ENCODE peak calls at places on chromosomes 16 and 17, in ten cellular contexts. One of them, this sample, is unnamed.

GRCh38 chr17:78748730-78749317 is 33.2 kb downstream of the CYTH1 start:
- DNase-seq in HCT116: no peak
- DNase-seq in uterus: peak; percentile 55
- DNase-seq in prostate gland: peak; percentile 41
- DNase-seq in lower leg skin: peak; percentile 96
- DNase-seq in IMR-90: peak; percentile 24
- DNase-seq in adrenal gland: peak; percentile 51
- DNase-seq in A549: no peak
- DNase-seq in H54: peak; percentile 26
- DNase-seq in body of pancreas: peak; percentile 72
- DNase-seq in this sample: no peak

GRCh38 chr17:42585353-42585752 is 7.8 kb upstream of the PSMC3IP start:
- DNase-seq in prostate gland: no peak
- DNase-seq in IMR-90: no peak
- DNase-seq in H54: no peak
- DNase-seq in body of pancreas: peak; percentile 39
- DNase-seq in HCT116: no peak
- DNase-seq in uterus: no peak
- DNase-seq in adrenal gland: no peak
- DNase-seq in A549: no peak
- DNase-seq in lower leg skin: no peak
- DNase-seq in this sample: no peak

GRCh38 chr16:14202697-14203096 is 131.6 kb downstream of the MRTFB start:
- DNase-seq in uterus: no peak
- DNase-seq in HCT116: peak; percentile 10
- DNase-seq in prostate gland: peak; percentile 19
- DNase-seq in body of pancreas: peak; percentile 15
- DNase-seq in H54: no peak
- DNase-seq in IMR-90: no peak
- DNase-seq in adrenal gland: no peak
- DNase-seq in A549: no peak
- DNase-seq in lower leg skin: no peak
- DNase-seq in this sample: no peak

GRCh38 chr16:56262879-56263245 is 71.6 kb downstream of the GNAO1 start:
- DNase-seq in lower leg skin: no peak
- DNase-seq in prostate gland: no peak
- DNase-seq in IMR-90: no peak
- DNase-seq in body of pancreas: no peak
- DNase-seq in uterus: no peak
- DNase-seq in A549: no peak
- DNase-seq in H54: no peak
- DNase-seq in HCT116: no peak
- DNase-seq in adrenal gland: no peak
- DNase-seq in this sample: no peak

GRCh38 chr17:17990282-17990681 is 17.6 kb downstream of the DRC3 start:
- DNase-seq in H54: no peak
- DNase-seq in uterus: no peak
- DNase-seq in adrenal gland: peak; percentile 39
- DNase-seq in lower leg skin: no peak
- DNase-seq in body of pancreas: no peak
- DNase-seq in A549: no peak
- DNase-seq in prostate gland: no peak
- DNase-seq in IMR-90: no peak
- DNase-seq in HCT116: no peak
- DNase-seq in this sample: no peak

GRCh38 chr17:29590261-29590978 is 972 bp upstream of the GIT1 start:
- DNase-seq in lower leg skin: no peak
- DNase-seq in A549: peak; percentile 56
- DNase-seq in IMR-90: peak; percentile 58
- DNase-seq in body of pancreas: no peak
- DNase-seq in HCT116: peak; percentile 13
- DNase-seq in H54: peak; percentile 42
- DNase-seq in adrenal gland: no peak
- DNase-seq in uterus: peak; percentile 52
- DNase-seq in prostate gland: no peak
- DNase-seq in this sample: no peak

GRCh38 chr17:1948517-1948825 is 76.7 kb downstream of the RTN4RL1 start:
- DNase-seq in IMR-90: no peak
- DNase-seq in prostate gland: no peak
- DNase-seq in uterus: no peak
- DNase-seq in body of pancreas: no peak
- DNase-seq in A549: no peak
- DNase-seq in HCT116: no peak
- DNase-seq in lower leg skin: no peak
- DNase-seq in H54: no peak
- DNase-seq in adrenal gland: no peak
- DNase-seq in this sample: no peak

GRCh38 chr16:19308392-19308791 is 22.9 kb downstream of the CLEC19A start:
- DNase-seq in uterus: no peak
- DNase-seq in IMR-90: no peak
- DNase-seq in H54: no peak
- DNase-seq in adrenal gland: no peak
- DNase-seq in body of pancreas: no peak
- DNase-seq in prostate gland: no peak
- DNase-seq in HCT116: no peak
- DNase-seq in A549: no peak
- DNase-seq in lower leg skin: no peak
- DNase-seq in this sample: no peak

GRCh38 chr17:21046215-21046614 is 3.4 kb upstream of the USP22 start:
- DNase-seq in A549: no peak
- DNase-seq in lower leg skin: no peak
- DNase-seq in uterus: no peak
- DNase-seq in adrenal gland: peak; percentile 61
- DNase-seq in prostate gland: no peak
- DNase-seq in IMR-90: no peak
- DNase-seq in body of pancreas: no peak
- DNase-seq in HCT116: no peak
- DNase-seq in H54: no peak
- DNase-seq in this sample: no peak

GRCh38 chr17:21042434-21043295 is at the start of gene USP22:
- DNase-seq in IMR-90: no peak
- DNase-seq in lower leg skin: no peak
- DNase-seq in prostate gland: peak; percentile 13
- DNase-seq in A549: peak; percentile 76
- DNase-seq in body of pancreas: peak; percentile 31
- DNase-seq in HCT116: no peak
- DNase-seq in H54: peak; percentile 81
- DNase-seq in adrenal gland: no peak
- DNase-seq in uterus: peak; percentile 35
- DNase-seq in this sample: peak; percentile 79

GRCh38 chr17:21044971-21045370 is 2.2 kb upstream of the USP22 start:
- DNase-seq in H54: no peak
- DNase-seq in prostate gland: no peak
- DNase-seq in uterus: no peak
- DNase-seq in body of pancreas: no peak
- DNase-seq in HCT116: no peak
- DNase-seq in A549: no peak
- DNase-seq in lower leg skin: no peak
- DNase-seq in IMR-90: no peak
- DNase-seq in adrenal gland: no peak
- DNase-seq in this sample: no peak

GRCh38 chr17:21041753-21042433 is 918 bp downstream of the USP22 start:
- DNase-seq in A549: peak; percentile 71
- DNase-seq in IMR-90: peak; percentile 61
- DNase-seq in prostate gland: peak; percentile 82
- DNase-seq in lower leg skin: peak; percentile 97
- DNase-seq in adrenal gland: peak; percentile 91
- DNase-seq in body of pancreas: peak; percentile 85
- DNase-seq in HCT116: peak; percentile 48
- DNase-seq in H54: peak; percentile 68
- DNase-seq in uterus: peak; percentile 84
- DNase-seq in this sample: peak; percentile 56

DNA sequence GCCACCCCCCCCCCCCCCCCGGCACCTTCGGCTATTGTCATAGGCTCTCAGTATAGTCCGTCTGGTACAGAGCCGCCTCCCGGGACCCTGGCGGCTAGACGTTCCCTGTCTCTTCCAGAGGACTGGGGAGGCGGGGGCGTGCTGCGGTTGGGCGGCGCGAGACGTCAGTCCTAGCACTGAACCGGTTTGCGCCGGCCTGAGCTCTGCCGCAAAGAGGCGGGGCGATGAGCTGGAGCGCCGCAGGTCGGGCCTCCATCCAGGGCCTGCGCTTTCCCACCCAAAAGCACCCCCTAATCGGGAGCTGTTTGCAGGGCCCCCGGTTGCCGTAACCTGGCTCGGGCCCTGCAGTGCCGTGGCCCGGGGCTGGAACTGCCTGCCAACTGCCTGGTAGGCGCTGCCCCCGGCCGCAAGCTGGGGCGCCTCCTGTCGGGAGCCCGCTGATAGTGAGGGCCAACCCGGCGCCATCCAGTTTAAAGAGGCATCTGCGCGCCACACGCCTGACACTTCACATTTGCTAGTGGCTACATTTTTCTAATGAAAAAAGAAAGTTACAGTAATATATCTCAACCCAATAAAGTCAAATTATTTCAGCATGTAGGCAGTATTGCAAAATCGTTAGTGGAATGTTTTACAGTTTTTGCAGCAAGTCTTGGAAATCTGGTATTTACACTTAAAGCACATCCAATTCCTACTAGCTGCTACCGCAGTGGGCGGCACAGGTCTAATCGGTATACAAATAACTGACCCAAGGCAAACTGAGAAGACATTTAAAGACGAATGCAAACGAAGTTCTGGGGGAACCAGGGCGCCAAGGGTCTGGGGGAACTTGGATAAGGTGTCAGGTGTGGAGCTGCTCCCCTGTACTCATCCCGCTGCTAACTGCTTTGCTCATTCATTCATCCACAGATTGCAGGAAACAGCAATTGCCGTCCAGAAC is 753 bp upstream of the USP22 start:
- DNase-seq in IMR-90: peak; percentile 98
- DNase-seq in HCT116: peak; percentile 95
- DNase-seq in uterus: peak; percentile 99
- DNase-seq in lower leg skin: peak; percentile 99
- DNase-seq in adrenal gland: peak; percentile 100
- DNase-seq in body of pancreas: peak; percentile 99
- DNase-seq in H54: peak; percentile 89
- DNase-seq in A549: peak; percentile 91
- DNase-seq in prostate gland: peak; percentile 98
- DNase-seq in this sample: no peak
- TF ChIP-seq POLR2A in IMR-90: no peak
- TF ChIP-seq POLR2A in HCT116: peak; percentile 32
- TF ChIP-seq POLR2A in uterus: peak; percentile 75
- TF ChIP-seq POLR2A in lower leg skin: no peak
- TF ChIP-seq POLR2A in adrenal gland: peak; percentile 43
- TF ChIP-seq POLR2A in body of pancreas: peak; percentile 24
- TF ChIP-seq POLR2A in H54: peak; percentile 72
- TF ChIP-seq POLR2A in A549: peak; percentile 91
- TF ChIP-seq POLR2A in prostate gland: peak; percentile 74
- TF ChIP-seq POLR2A in this sample: peak; percentile 66

DNA sequence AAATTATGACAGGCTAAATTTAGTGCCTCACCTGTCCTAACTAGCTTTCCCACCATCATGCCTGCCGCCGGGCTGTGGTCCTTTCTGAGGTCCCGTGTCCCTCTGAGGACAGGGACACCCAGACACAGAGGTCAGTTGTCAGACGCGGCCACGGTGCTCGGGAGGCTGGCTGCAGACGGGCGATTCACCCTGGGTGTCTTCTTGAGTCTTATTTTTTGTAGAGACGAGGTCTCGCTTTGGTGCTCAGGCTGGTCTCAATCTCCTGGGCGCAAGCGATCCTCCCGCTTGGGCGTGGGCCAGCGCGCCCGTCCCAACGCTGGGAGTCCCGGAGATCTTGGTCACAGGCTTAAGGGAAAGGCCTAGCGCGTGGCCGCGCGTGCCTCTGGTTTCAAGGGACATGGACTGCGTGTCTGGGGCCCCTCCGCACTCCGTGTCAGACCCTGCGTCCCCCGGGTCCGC is 797 bp upstream of the RAB11FIP3 start:
- DNase-seq in body of pancreas: peak; percentile 26
- DNase-seq in uterus: peak; percentile 44
- DNase-seq in A549: no peak
- DNase-seq in HCT116: no peak
- DNase-seq in H54: peak; percentile 44
- DNase-seq in prostate gland: peak; percentile 27
- DNase-seq in adrenal gland: peak; percentile 54
- DNase-seq in lower leg skin: peak; percentile 92
- DNase-seq in IMR-90: no peak
- DNase-seq in this sample: no peak
- TF ChIP-seq POLR2A in body of pancreas: no peak
- TF ChIP-seq POLR2A in uterus: no peak
- TF ChIP-seq POLR2A in A549: no peak
- TF ChIP-seq POLR2A in HCT116: no peak
- TF ChIP-seq POLR2A in H54: no peak
- TF ChIP-seq POLR2A in prostate gland: no peak
- TF ChIP-seq POLR2A in adrenal gland: no peak
- TF ChIP-seq POLR2A in lower leg skin: no peak
- TF ChIP-seq POLR2A in IMR-90: no peak
- TF ChIP-seq POLR2A in this sample: no peak

DNA sequence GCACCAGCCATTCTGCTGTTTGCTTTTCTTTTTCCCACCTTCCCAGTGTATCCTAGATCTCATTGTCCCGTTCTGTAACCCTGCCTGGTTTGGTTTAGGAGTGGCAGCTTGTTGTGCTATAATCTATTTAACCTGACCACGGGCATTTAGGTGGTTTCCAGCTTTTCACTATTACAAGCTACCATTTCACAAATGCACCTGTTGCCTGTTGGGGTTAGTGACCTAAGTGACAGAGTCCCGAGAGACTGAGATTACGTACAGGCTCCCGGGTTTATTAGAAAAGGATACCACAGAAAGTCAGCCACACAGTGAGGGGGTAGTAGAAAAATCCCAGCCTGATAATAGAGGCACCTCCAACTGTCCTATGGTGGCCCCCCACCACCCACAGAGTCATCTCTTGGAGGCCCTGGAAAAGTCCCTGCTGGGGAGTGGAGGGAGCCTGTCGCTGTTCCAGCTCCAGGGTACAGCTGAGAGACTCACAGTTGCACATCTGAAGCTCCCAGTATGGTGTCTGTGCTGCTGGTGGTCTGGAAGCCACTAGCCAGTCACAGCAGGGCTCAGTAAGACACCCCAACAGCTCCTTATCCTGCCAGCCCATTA is 21.2 kb downstream of the CLEC16A start:
- DNase-seq in uterus: no peak
- DNase-seq in prostate gland: no peak
- DNase-seq in A549: no peak
- DNase-seq in adrenal gland: no peak
- DNase-seq in lower leg skin: no peak
- DNase-seq in HCT116: no peak
- DNase-seq in H54: no peak
- DNase-seq in body of pancreas: no peak
- DNase-seq in IMR-90: no peak
- DNase-seq in this sample: peak; percentile 37
- TF ChIP-seq POLR2A in uterus: no peak
- TF ChIP-seq POLR2A in prostate gland: no peak
- TF ChIP-seq POLR2A in A549: no peak
- TF ChIP-seq POLR2A in adrenal gland: no peak
- TF ChIP-seq POLR2A in lower leg skin: no peak
- TF ChIP-seq POLR2A in HCT116: no peak
- TF ChIP-seq POLR2A in H54: no peak
- TF ChIP-seq POLR2A in body of pancreas: no peak
- TF ChIP-seq POLR2A in IMR-90: no peak
- TF ChIP-seq POLR2A in this sample: peak; percentile 49

GRCh38 chr17:27543464-27543856 is 87.2 kb downstream of the KSR1 start:
- DNase-seq in adrenal gland: no peak
- DNase-seq in IMR-90: no peak
- DNase-seq in prostate gland: no peak
- DNase-seq in H54: no peak
- DNase-seq in uterus: no peak
- DNase-seq in body of pancreas: no peak
- DNase-seq in lower leg skin: no peak
- DNase-seq in A549: no peak
- DNase-seq in HCT116: no peak
- DNase-seq in this sample: no peak

GRCh38 chr17:27544350-27545131 is 86.4 kb upstream of the LGALS9 start:
- DNase-seq in IMR-90: peak; percentile 63
- DNase-seq in prostate gland: no peak
- DNase-seq in H54: no peak
- DNase-seq in lower leg skin: no peak
- DNase-seq in uterus: no peak
- DNase-seq in HCT116: no peak
- DNase-seq in adrenal gland: no peak
- DNase-seq in A549: no peak
- DNase-seq in body of pancreas: no peak
- DNase-seq in this sample: peak; percentile 76

GRCh38 chr17:27542841-27543463 is 86.7 kb downstream of the KSR1 start:
- DNase-seq in H54: no peak
- DNase-seq in adrenal gland: no peak
- DNase-seq in uterus: no peak
- DNase-seq in lower leg skin: no peak
- DNase-seq in body of pancreas: no peak
- DNase-seq in HCT116: no peak
- DNase-seq in IMR-90: no peak
- DNase-seq in prostate gland: no peak
- DNase-seq in A549: no peak
- DNase-seq in this sample: no peak

GRCh38 chr17:27545562-27546229 is 85.3 kb upstream of the LGALS9 start:
- DNase-seq in body of pancreas: peak; percentile 89
- DNase-seq in adrenal gland: peak; percentile 62
- DNase-seq in prostate gland: no peak
- DNase-seq in uterus: no peak
- DNase-seq in IMR-90: peak; percentile 51
- DNase-seq in HCT116: no peak
- DNase-seq in lower leg skin: no peak
- DNase-seq in H54: no peak
- DNase-seq in A549: no peak
- DNase-seq in this sample: no peak

GRCh38 chr17:27543958-27544349 is 87.0 kb upstream of the LGALS9 start:
- DNase-seq in HCT116: no peak
- DNase-seq in IMR-90: no peak
- DNase-seq in body of pancreas: no peak
- DNase-seq in lower leg skin: no peak
- DNase-seq in uterus: no peak
- DNase-seq in H54: no peak
- DNase-seq in A549: no peak
- DNase-seq in prostate gland: no peak
- DNase-seq in adrenal gland: no peak
- DNase-seq in this sample: no peak
- TF ChIP-seq POLR2A in HCT116: no peak
- TF ChIP-seq POLR2A in IMR-90: no peak
- TF ChIP-seq POLR2A in body of pancreas: no peak
- TF ChIP-seq POLR2A in lower leg skin: no peak
- TF ChIP-seq POLR2A in uterus: no peak
- TF ChIP-seq POLR2A in H54: no peak
- TF ChIP-seq POLR2A in A549: no peak
- TF ChIP-seq POLR2A in prostate gland: no peak
- TF ChIP-seq POLR2A in adrenal gland: no peak
- TF ChIP-seq POLR2A in this sample: no peak

This sample was measured in GM12892.